ENCODE peak calls at places on chromosomes 7 and 10, in ten cellular contexts. I, N, K, L, B, Y, J, X, Z and U are unnamed samples.

GRCh38 chr7:137933270-137934017 is 68.4 kb downstream of the CREB3L2 start:
- DNase-seq in I (peak; percentile 45), N (no peak), K (no peak), L (no peak), B (peak; percentile 82), Y (no peak), J (no peak), X (peak; percentile 64), Z (peak; percentile 50), U (no peak)

GRCh38 chr7:118184392-118184899 is 482 bp downstream of the LSM8 start:
- DNase-seq in I (no peak), N (no peak), K (no peak), L (peak; percentile 4), B (no peak), Y (no peak), J (no peak), X (no peak), Z (no peak), U (no peak)

GRCh38 chr10:63700935-63701263 is 179.7 kb downstream of the REEP3 start:
- DNase-seq in I (no peak), N (no peak), K (no peak), L (no peak), B (no peak), Y (no peak), J (no peak), X (no peak), Z (no peak), U (no peak)

GRCh38 chr10:124267231-124267885 is 151.4 kb downstream of the OAT start:
- DNase-seq in I (no peak), N (no peak), K (no peak), L (no peak), B (no peak), Y (no peak), J (no peak), X (no peak), Z (no peak), U (no peak)

GRCh38 chr10:84077728-84078127 is 61.6 kb upstream of the GHITM start:
- DNase-seq in I (no peak), N (no peak), K (no peak), L (no peak), B (no peak), Y (no peak), J (no peak), X (no peak), Z (no peak), U (no peak)

GRCh38 chr10:45514283-45515270 is 140.6 kb downstream of the ALOX5 start:
- DNase-seq in I (no peak), N (no peak), K (no peak), L (no peak), B (no peak), Y (no peak), J (no peak), X (no peak), Z (no peak), U (no peak)

GRCh38 chr7:50491209-50491608 is 41.1 kb upstream of the FIGNL1 start:
- DNase-seq in I (no peak), N (no peak), K (no peak), L (no peak), B (no peak), Y (no peak), J (no peak), X (no peak), Z (no peak), U (no peak)

GRCh38 chr10:102449321-102450123 is 1.8 kb downstream of the C10orf95 start:
- DNase-seq in I (peak; percentile 85), N (peak; percentile 55), K (peak; percentile 77), L (no peak), B (no peak), Y (peak; percentile 89), J (peak; percentile 91), X (no peak), Z (peak; percentile 55), U (peak; percentile 82)

DNA sequence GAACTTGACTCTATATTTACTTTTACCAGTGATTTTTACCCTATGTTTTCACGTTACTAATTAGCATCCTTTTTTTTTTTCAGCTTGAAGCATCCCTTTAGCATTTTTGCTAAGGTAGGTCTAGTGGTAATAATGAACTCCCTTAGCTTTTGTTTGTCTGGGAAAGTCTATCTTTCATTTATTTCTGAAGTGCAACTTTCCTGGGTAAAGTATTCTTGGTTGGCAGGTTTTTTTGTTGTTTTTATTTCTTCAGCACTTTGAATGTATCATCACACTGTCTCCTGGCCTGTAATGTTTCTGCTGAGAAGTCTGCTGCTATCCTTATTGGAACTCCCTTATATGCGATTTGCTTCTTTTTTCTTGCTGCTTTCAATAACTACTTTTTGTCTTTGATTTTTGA is 149.7 kb upstream of the HPS1 start:
- DNase-seq in I (no peak), N (no peak), K (no peak), L (no peak), B (no peak), Y (no peak), J (no peak), X (no peak), Z (no peak), U (no peak)
- TF ChIP-seq CTCF in I (no peak), N (no peak), K (no peak), L (no peak), B (no peak), Y (no peak), J (no peak), X (no peak), Z (no peak), U (no peak)

GRCh38 chr10:14578060-14578952 is 196.4 kb downstream of the FAM107B start:
- DNase-seq in I (peak; percentile 45), N (no peak), K (peak; percentile 66), L (no peak), B (no peak), Y (no peak), J (no peak), X (peak; percentile 73), Z (no peak), U (no peak)

GRCh38 chr10:14581553-14581952 is 193.1 kb downstream of the FAM107B start:
- DNase-seq in I (no peak), N (no peak), K (no peak), L (no peak), B (no peak), Y (no peak), J (no peak), X (no peak), Z (no peak), U (no peak)

GRCh38 chr10:14580933-14581332 is 193.8 kb downstream of the FAM107B start:
- DNase-seq in I (no peak), N (no peak), K (no peak), L (no peak), B (no peak), Y (no peak), J (no peak), X (no peak), Z (no peak), U (no peak)

GRCh38 chr10:14583252-14583651 is 191.4 kb downstream of the FAM107B start:
- DNase-seq in I (no peak), N (no peak), K (no peak), L (no peak), B (no peak), Y (peak; percentile 82), J (peak; percentile 72), X (no peak), Z (no peak), U (no peak)

DNA sequence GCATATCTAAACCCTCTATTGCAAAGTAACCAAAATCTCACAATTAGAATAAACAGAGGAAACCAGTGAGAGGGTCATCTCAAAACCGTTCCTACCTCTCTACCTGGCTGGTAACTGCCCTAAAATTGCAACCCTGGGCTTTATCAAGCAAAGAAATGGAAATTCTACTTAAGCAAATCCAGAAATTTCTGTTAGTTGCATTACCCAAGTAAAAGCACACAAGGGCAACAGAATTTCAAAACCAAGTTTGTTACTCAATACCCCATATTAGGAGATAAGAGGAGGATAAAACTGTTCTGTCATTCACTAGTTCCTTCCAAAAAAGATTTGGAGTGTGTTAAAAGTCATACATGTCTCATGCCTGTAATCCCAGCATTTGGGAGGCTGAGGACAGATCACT is 195.3 kb downstream of the FAM107B start:
- DNase-seq in I (no peak), N (no peak), K (no peak), L (no peak), B (no peak), Y (no peak), J (no peak), X (no peak), Z (no peak), U (no peak)
- H3K36me3 ChIP-seq in I (no peaks in the 10 kb centered on the region), N (peaks cover 5% of the 10 kb centered on the region), K (peaks cover 27% of the 10 kb centered on the region), L (peaks cover 1% of the 10 kb centered on the region), B (no peaks in the 10 kb centered on the region), Y (no peaks in the 10 kb centered on the region), J (no peaks in the 10 kb centered on the region), X (no peaks in the 10 kb centered on the region), Z (no peaks in the 10 kb centered on the region), U (peaks cover 3% of the 10 kb centered on the region)

GRCh38 chr10:101096378-101096777 is 34.6 kb downstream of the KAZALD1 start:
- DNase-seq in I (no peak), N (no peak), K (no peak), L (no peak), B (no peak), Y (no peak), J (no peak), X (no peak), Z (no peak), U (no peak)

GRCh38 chr10:101092742-101093386 is 31.1 kb downstream of the KAZALD1 start:
- DNase-seq in I (no peak), N (no peak), K (no peak), L (no peak), B (no peak), Y (no peak), J (no peak), X (no peak), Z (no peak), U (no peak)

GRCh38 chr10:101094113-101094512 is 32.3 kb downstream of the KAZALD1 start:
- DNase-seq in I (no peak), N (no peak), K (no peak), L (no peak), B (no peak), Y (no peak), J (no peak), X (no peak), Z (no peak), U (no peak)

GRCh38 chr10:101097881-101098280 is 33.2 kb upstream of the TLX1 start:
- DNase-seq in I (no peak), N (no peak), K (no peak), L (no peak), B (no peak), Y (no peak), J (no peak), X (no peak), Z (no peak), U (no peak)

GRCh38 chr10:101095550-101096213 is 33.9 kb downstream of the KAZALD1 start:
- DNase-seq in I (peak; percentile 81), N (peak; percentile 52), K (peak; percentile 68), L (no peak), B (no peak), Y (peak; percentile 71), J (peak; percentile 82), X (peak; percentile 42), Z (peak; percentile 60), U (peak; percentile 56)
- H3K27me3 ChIP-seq in I (peaks cover 53% of the 10 kb centered on the region), N (no peaks in the 10 kb centered on the region), K (peaks cover 38% of the 10 kb centered on the region), L (peaks cover 26% of the 10 kb centered on the region), B (peaks cover 87% of the 10 kb centered on the region), Y (peaks cover 11% of the 10 kb centered on the region), J (peaks cover 85% of the 10 kb centered on the region), X (peaks cover 90% of the 10 kb centered on the region), Z (peaks cover 61% of the 10 kb centered on the region), U (peaks cover 4% of the 10 kb centered on the region)

GRCh38 chr10:79153753-79154152 is 85.0 kb downstream of the ZMIZ1 start:
- DNase-seq in I (peak; percentile 84), N (no peak), K (no peak), L (no peak), B (no peak), Y (no peak), J (no peak), X (peak; percentile 84), Z (peak; percentile 94), U (no peak)

GRCh38 chr10:79158004-79158340 is 89.2 kb downstream of the ZMIZ1 start:
- DNase-seq in I (no peak), N (no peak), K (no peak), L (no peak), B (no peak), Y (no peak), J (no peak), X (no peak), Z (no peak), U (no peak)

GRCh38 chr10:79158402-79159097 is 89.8 kb downstream of the ZMIZ1 start:
- DNase-seq in I (no peak), N (no peak), K (no peak), L (no peak), B (no peak), Y (no peak), J (no peak), X (no peak), Z (no peak), U (no peak)

GRCh38 chr10:79156334-79157274 is 87.8 kb downstream of the ZMIZ1 start:
- DNase-seq in I (no peak), N (no peak), K (no peak), L (no peak), B (no peak), Y (no peak), J (no peak), X (no peak), Z (no peak), U (no peak)

DNA sequence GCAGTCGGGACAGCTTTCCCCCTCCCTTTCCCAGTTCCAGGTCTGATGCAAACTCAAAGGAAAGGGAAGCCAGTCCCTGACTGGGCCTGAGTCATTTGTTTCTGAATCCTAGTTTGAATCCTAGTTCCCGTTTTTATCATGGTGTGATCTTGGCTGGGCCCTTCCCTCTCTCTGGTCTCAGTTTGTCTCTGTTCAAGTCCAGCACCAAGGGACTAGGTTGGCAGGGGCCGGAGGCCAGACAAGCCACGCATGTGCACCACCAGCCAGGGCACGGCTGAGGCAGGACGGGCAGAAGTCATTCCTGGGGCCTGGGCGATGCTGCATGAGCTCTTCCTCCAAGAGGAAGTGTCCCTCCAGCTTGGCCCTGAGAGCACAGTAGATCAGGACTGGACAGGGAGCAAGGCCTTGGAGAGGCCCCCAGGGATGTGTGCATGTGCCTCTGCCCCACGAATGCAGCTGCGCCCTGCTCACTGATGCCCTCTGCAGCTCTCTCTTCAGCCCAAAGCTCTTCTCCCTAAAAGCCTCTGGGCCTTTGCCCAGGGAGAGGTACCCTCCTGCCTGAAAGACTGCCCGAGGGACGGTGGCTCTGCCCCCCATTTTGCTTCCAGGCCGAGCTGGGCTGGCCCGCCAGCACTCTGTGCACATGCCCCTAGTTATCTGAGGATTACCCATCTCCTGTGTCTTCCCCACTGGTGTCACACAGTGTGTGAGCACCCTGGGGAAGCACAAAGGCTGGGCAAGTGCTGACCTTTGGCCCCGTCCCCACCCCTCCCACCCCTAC is 86.7 kb downstream of the ZMIZ1 start:
- DNase-seq in I (peak; percentile 64), N (no peak), K (no peak), L (no peak), B (no peak), Y (no peak), J (no peak), X (peak; percentile 72), Z (peak; percentile 73), U (no peak)
- TF ChIP-seq CTCF in I (no peak), N (no peak), K (no peak), L (no peak), B (no peak), Y (no peak), J (no peak), X (no peak), Z (no peak), U (peak; percentile 34)